ENCODE peak calls at places on chromosomes 16 and 17, in five cellular contexts. One of them, this sample, is unnamed.
A peak's percentile ranks its signal among the peaks of the same experiment; 100 is the strongest.

GRCh38 chr17:2532146-2532720 is 20.5 kb upstream of the METTL16 start:
- DNase-seq in SK-N-SH: no peak
- DNase-seq in breast epithelium: no peak
- DNase-seq in prostate gland: no peak
- DNase-seq in GM12878: no peak
- DNase-seq in this sample: no peak

GRCh38 chr16:23202166-23202565 is 19.6 kb downstream of the SCNN1G start:
- DNase-seq in breast epithelium: no peak
- DNase-seq in SK-N-SH: no peak
- DNase-seq in prostate gland: no peak
- DNase-seq in GM12878: no peak
- DNase-seq in this sample: no peak

GRCh38 chr17:38926290-38927070 is 1.1 kb downstream of the LASP1NB start:
- DNase-seq in GM12878: no peak
- DNase-seq in prostate gland: no peak
- DNase-seq in breast epithelium: no peak
- DNase-seq in SK-N-SH: no peak
- DNase-seq in this sample: no peak

GRCh38 chr17:3958200-3958599 is 6.0 kb downstream of the ATP2A3 start:
- DNase-seq in SK-N-SH: no peak
- DNase-seq in GM12878: no peak
- DNase-seq in breast epithelium: no peak
- DNase-seq in prostate gland: no peak
- DNase-seq in this sample: no peak

GRCh38 chr17:40854175-40854814 is 12.7 kb downstream of the KRT12 start:
- DNase-seq in GM12878: no peak
- DNase-seq in prostate gland: no peak
- DNase-seq in breast epithelium: no peak
- DNase-seq in SK-N-SH: no peak
- DNase-seq in this sample: no peak

GRCh38 chr17:66638707-66639479 is 196.0 kb upstream of the CACNG5 start:
- DNase-seq in breast epithelium: no peak
- DNase-seq in GM12878: no peak
- DNase-seq in prostate gland: no peak
- DNase-seq in SK-N-SH: no peak
- DNase-seq in this sample: no peak

GRCh38 chr17:62627904-62628603 is 584 bp downstream of the MRC2 start:
- DNase-seq in SK-N-SH: peak; percentile 91
- DNase-seq in breast epithelium: peak; percentile 32
- DNase-seq in GM12878: no peak
- DNase-seq in prostate gland: peak; percentile 23
- DNase-seq in this sample: no peak

GRCh38 chr17:50871369-50871768 is 5.2 kb upstream of the TOB1 start:
- DNase-seq in GM12878: no peak
- DNase-seq in breast epithelium: no peak
- DNase-seq in SK-N-SH: no peak
- DNase-seq in prostate gland: no peak
- DNase-seq in this sample: no peak

GRCh38 chr17:7079581-7080444 is at the start of gene CLEC10A:
- DNase-seq in GM12878: no peak
- DNase-seq in breast epithelium: no peak
- DNase-seq in prostate gland: no peak
- DNase-seq in SK-N-SH: no peak
- DNase-seq in this sample: no peak

GRCh38 chr17:73657473-73658116 is 13.3 kb upstream of the SDK2 start:
- DNase-seq in GM12878: no peak
- DNase-seq in SK-N-SH: peak; percentile 70
- DNase-seq in prostate gland: peak; percentile 42
- DNase-seq in breast epithelium: no peak
- DNase-seq in this sample: no peak

GRCh38 chr17:27207073-27207511 is 86.8 kb upstream of the WSB1 start:
- DNase-seq in SK-N-SH: no peak
- DNase-seq in breast epithelium: no peak
- DNase-seq in prostate gland: no peak
- DNase-seq in GM12878: no peak
- DNase-seq in this sample: no peak

GRCh38 chr17:76670020-76670707 is 26.6 kb upstream of the ST6GALNAC1 start:
- DNase-seq in prostate gland: no peak
- DNase-seq in SK-N-SH: no peak
- DNase-seq in breast epithelium: no peak
- DNase-seq in GM12878: no peak
- DNase-seq in this sample: peak; percentile 77

GRCh38 chr16:66972983-66973382 is 11.9 kb downstream of the CES3 start:
- DNase-seq in SK-N-SH: no peak
- DNase-seq in breast epithelium: no peak
- DNase-seq in GM12878: no peak
- DNase-seq in prostate gland: no peak
- DNase-seq in this sample: no peak

GRCh38 chr16:76265434-76266045 is 11.7 kb upstream of the CNTNAP4 start:
- DNase-seq in SK-N-SH: peak; percentile 10
- DNase-seq in breast epithelium: no peak
- DNase-seq in GM12878: no peak
- DNase-seq in prostate gland: no peak
- DNase-seq in this sample: no peak

GRCh38 chr16:48629531-48629930 is 19.6 kb upstream of the N4BP1 start:
- DNase-seq in SK-N-SH: no peak
- DNase-seq in GM12878: no peak
- DNase-seq in prostate gland: no peak
- DNase-seq in breast epithelium: no peak
- DNase-seq in this sample: peak; percentile 19

GRCh38 chr17:35871415-35871814 is 2.7 kb upstream of the HEATR9 start:
- DNase-seq in GM12878: no peak
- DNase-seq in breast epithelium: no peak
- DNase-seq in prostate gland: no peak
- DNase-seq in SK-N-SH: no peak
- DNase-seq in this sample: no peak

GRCh38 chr17:74368341-74369152 is 1.2 kb downstream of the GPR142 start:
- DNase-seq in prostate gland: peak; percentile 54
- DNase-seq in breast epithelium: peak; percentile 37
- DNase-seq in SK-N-SH: peak; percentile 95
- DNase-seq in GM12878: no peak
- DNase-seq in this sample: peak; percentile 77

GRCh38 chr16:53949716-53950410 is 245.9 kb downstream of the FTO start:
- DNase-seq in GM12878: no peak
- DNase-seq in SK-N-SH: no peak
- DNase-seq in prostate gland: no peak
- DNase-seq in breast epithelium: no peak
- DNase-seq in this sample: no peak

GRCh38 chr16:66199189-66199588 is 167.3 kb upstream of the CDH5 start:
- DNase-seq in breast epithelium: no peak
- DNase-seq in SK-N-SH: no peak
- DNase-seq in GM12878: no peak
- DNase-seq in prostate gland: no peak
- DNase-seq in this sample: no peak

GRCh38 chr16:81097230-81097629 is 1.0 kb upstream of the GCSH start:
- DNase-seq in breast epithelium: no peak
- DNase-seq in GM12878: no peak
- DNase-seq in prostate gland: no peak
- DNase-seq in SK-N-SH: no peak
- DNase-seq in this sample: no peak

GRCh38 chr16:50284131-50284911 is 18.0 kb downstream of the ADCY7 start:
- DNase-seq in GM12878: no peak
- DNase-seq in SK-N-SH: peak; percentile 82
- DNase-seq in breast epithelium: no peak
- DNase-seq in prostate gland: no peak
- DNase-seq in this sample: no peak

GRCh38 chr16:57167951-57168350 is 17.9 kb downstream of the PSME3IP1 start:
- DNase-seq in prostate gland: peak; percentile 33
- DNase-seq in SK-N-SH: peak; percentile 46
- DNase-seq in GM12878: no peak
- DNase-seq in breast epithelium: no peak
- DNase-seq in this sample: no peak

GRCh38 chr16:89344846-89345577 is 127.5 kb downstream of the ZNF778 start:
- DNase-seq in breast epithelium: no peak
- DNase-seq in SK-N-SH: no peak
- DNase-seq in GM12878: no peak
- DNase-seq in prostate gland: no peak
- DNase-seq in this sample: no peak

GRCh38 chr17:2023692-2024571 is 1.2 kb downstream of the RTN4RL1 start:
- DNase-seq in SK-N-SH: peak; percentile 76
- DNase-seq in GM12878: no peak
- DNase-seq in breast epithelium: peak; percentile 52
- DNase-seq in prostate gland: no peak
- DNase-seq in this sample: peak; percentile 77

GRCh38 chr16:86520317-86521210 is 10.2 kb downstream of the FOXF1 start:
- DNase-seq in breast epithelium: no peak
- DNase-seq in GM12878: no peak
- DNase-seq in prostate gland: no peak
- DNase-seq in SK-N-SH: no peak
- DNase-seq in this sample: no peak

GRCh38 chr16:22813223-22813945 is 578 bp upstream of the HS3ST2 start:
- DNase-seq in prostate gland: peak; percentile 29
- DNase-seq in SK-N-SH: peak; percentile 84
- DNase-seq in GM12878: no peak
- DNase-seq in breast epithelium: no peak
- DNase-seq in this sample: no peak

GRCh38 chr17:4908301-4908700 is 5.4 kb upstream of the CHRNE start:
- DNase-seq in GM12878: no peak
- DNase-seq in breast epithelium: peak; percentile 81
- DNase-seq in prostate gland: no peak
- DNase-seq in SK-N-SH: peak; percentile 45
- DNase-seq in this sample: no peak

GRCh38 chr16:14309001-14309886 is 238.1 kb downstream of the MRTFB start:
- DNase-seq in prostate gland: peak; percentile 36
- DNase-seq in SK-N-SH: no peak
- DNase-seq in breast epithelium: peak; percentile 67
- DNase-seq in GM12878: no peak
- DNase-seq in this sample: no peak

GRCh38 chr17:82236142-82236971 is 7.5 kb downstream of the SLC16A3 start:
- DNase-seq in breast epithelium: no peak
- DNase-seq in GM12878: no peak
- DNase-seq in SK-N-SH: peak; percentile 97
- DNase-seq in prostate gland: no peak
- DNase-seq in this sample: peak; percentile 93

GRCh38 chr17:79622201-79622601 is 11.3 kb upstream of the RBFOX3 start:
- DNase-seq in prostate gland: no peak
- DNase-seq in breast epithelium: no peak
- DNase-seq in GM12878: no peak
- DNase-seq in SK-N-SH: peak; percentile 36
- DNase-seq in this sample: peak; percentile 15

GRCh38 chr17:78723001-78723796 is 58.9 kb downstream of the CYTH1 start:
- DNase-seq in breast epithelium: no peak
- DNase-seq in GM12878: no peak
- DNase-seq in prostate gland: no peak
- DNase-seq in SK-N-SH: peak; percentile 93
- DNase-seq in this sample: no peak

GRCh38 chr16:55052335-55053070 is 121.8 kb downstream of the IRX5 start:
- DNase-seq in breast epithelium: no peak
- DNase-seq in GM12878: no peak
- DNase-seq in prostate gland: no peak
- DNase-seq in SK-N-SH: no peak
- DNase-seq in this sample: no peak

GRCh38 chr17:12599185-12599920 is 66.3 kb upstream of the MYOCD start:
- DNase-seq in SK-N-SH: no peak
- DNase-seq in prostate gland: no peak
- DNase-seq in GM12878: no peak
- DNase-seq in breast epithelium: no peak
- DNase-seq in this sample: no peak

GRCh38 chr16:71933913-71934696 is 38.8 kb downstream of the IST1 start:
- DNase-seq in SK-N-SH: no peak
- DNase-seq in prostate gland: no peak
- DNase-seq in breast epithelium: peak; percentile 30
- DNase-seq in GM12878: no peak
- DNase-seq in this sample: no peak

GRCh38 chr17:559699-560378 is 154.8 kb downstream of the VPS53 start:
- DNase-seq in prostate gland: no peak
- DNase-seq in GM12878: no peak
- DNase-seq in breast epithelium: no peak
- DNase-seq in SK-N-SH: no peak
- DNase-seq in this sample: no peak

GRCh38 chr16:30064746-30065111 is 831 bp upstream of the ALDOA start:
- DNase-seq in SK-N-SH: no peak
- DNase-seq in breast epithelium: peak; percentile 40
- DNase-seq in GM12878: no peak
- DNase-seq in prostate gland: no peak
- DNase-seq in this sample: no peak
- TF ChIP-seq POLR2AphosphoS5 in SK-N-SH: no peak
- TF ChIP-seq POLR2AphosphoS5 in breast epithelium: no peak
- TF ChIP-seq POLR2AphosphoS5 in GM12878: no peak
- TF ChIP-seq POLR2AphosphoS5 in prostate gland: no peak
- TF ChIP-seq POLR2AphosphoS5 in this sample: no peak

GRCh38 chr16:1509307-1510221 is 16.4 kb downstream of the TELO2 start:
- DNase-seq in GM12878: no peak
- DNase-seq in SK-N-SH: no peak
- DNase-seq in breast epithelium: no peak
- DNase-seq in prostate gland: no peak
- DNase-seq in this sample: peak; percentile 73
- TF ChIP-seq POLR2AphosphoS5 in GM12878: no peak
- TF ChIP-seq POLR2AphosphoS5 in SK-N-SH: no peak
- TF ChIP-seq POLR2AphosphoS5 in breast epithelium: no peak
- TF ChIP-seq POLR2AphosphoS5 in prostate gland: no peak
- TF ChIP-seq POLR2AphosphoS5 in this sample: peak; percentile 16

GRCh38 chr17:14582996-14583395 is 282.1 kb downstream of the HS3ST3B1 start:
- DNase-seq in GM12878: no peak
- DNase-seq in breast epithelium: no peak
- DNase-seq in prostate gland: no peak
- DNase-seq in SK-N-SH: no peak
- DNase-seq in this sample: no peak

GRCh38 chr17:14579716-14580115 is 278.8 kb downstream of the HS3ST3B1 start:
- DNase-seq in prostate gland: no peak
- DNase-seq in breast epithelium: no peak
- DNase-seq in SK-N-SH: no peak
- DNase-seq in GM12878: no peak
- DNase-seq in this sample: no peak

GRCh38 chr17:14575349-14575966 is 274.6 kb downstream of the HS3ST3B1 start:
- DNase-seq in GM12878: no peak
- DNase-seq in breast epithelium: peak; percentile 33
- DNase-seq in SK-N-SH: no peak
- DNase-seq in prostate gland: no peak
- DNase-seq in this sample: no peak

GRCh38 chr17:14580494-14580893 is 279.6 kb downstream of the HS3ST3B1 start:
- DNase-seq in prostate gland: no peak
- DNase-seq in SK-N-SH: no peak
- DNase-seq in breast epithelium: no peak
- DNase-seq in GM12878: no peak
- DNase-seq in this sample: no peak

GRCh38 chr17:14581181-14581830 is 280.4 kb downstream of the HS3ST3B1 start:
- DNase-seq in SK-N-SH: no peak
- DNase-seq in GM12878: no peak
- DNase-seq in prostate gland: no peak
- DNase-seq in breast epithelium: no peak
- DNase-seq in this sample: no peak
- TF ChIP-seq POLR2AphosphoS5 in SK-N-SH: no peak
- TF ChIP-seq POLR2AphosphoS5 in GM12878: no peak
- TF ChIP-seq POLR2AphosphoS5 in prostate gland: no peak
- TF ChIP-seq POLR2AphosphoS5 in breast epithelium: no peak
- TF ChIP-seq POLR2AphosphoS5 in this sample: no peak

GRCh38 chr17:65472602-65473001 is 88.8 kb downstream of the AXIN2 start:
- DNase-seq in prostate gland: no peak
- DNase-seq in GM12878: no peak
- DNase-seq in breast epithelium: peak; percentile 43
- DNase-seq in SK-N-SH: no peak
- DNase-seq in this sample: peak; percentile 84
- TF ChIP-seq POLR2AphosphoS5 in prostate gland: no peak
- TF ChIP-seq POLR2AphosphoS5 in GM12878: no peak
- TF ChIP-seq POLR2AphosphoS5 in breast epithelium: no peak
- TF ChIP-seq POLR2AphosphoS5 in SK-N-SH: no peak
- TF ChIP-seq POLR2AphosphoS5 in this sample: peak; percentile 72